ENCODE peak calls at places on chromosomes 16 and 17, in nine cellular contexts. One of them, this sample, is unnamed.

GRCh38 chr17:6107791-6108190 is 37.6 kb downstream of the WSCD1 start:
- DNase-seq in stimulated activated CD8-positive, alpha-beta memory T cell treated with anti-CD3 and anti-CD28 coated beads, Interleukin-12 subunit alpha, Interleukin-12 subunit beta, amount 100 ng/mL, for 4 hours: no peak
- DNase-seq in Caco-2: no peak
- DNase-seq in CD8-positive, alpha-beta T cell: no peak
- DNase-seq in neural crest cell: no peak
- DNase-seq in anterior cingulate cortex: no peak
- DNase-seq in erythroblast: no peak
- DNase-seq in BJ: no peak
- DNase-seq in Calu3: no peak
- DNase-seq in this sample: no peak

GRCh38 chr16:20826039-20826566 is 19.8 kb downstream of the REXO5 start:
- DNase-seq in stimulated activated CD8-positive, alpha-beta memory T cell treated with anti-CD3 and anti-CD28 coated beads, Interleukin-12 subunit alpha, Interleukin-12 subunit beta, amount 100 ng/mL, for 4 hours: no peak
- DNase-seq in Caco-2: no peak
- DNase-seq in CD8-positive, alpha-beta T cell: no peak
- DNase-seq in neural crest cell: no peak
- DNase-seq in anterior cingulate cortex: no peak
- DNase-seq in erythroblast: peak; percentile 93
- DNase-seq in BJ: no peak
- DNase-seq in Calu3: no peak
- DNase-seq in this sample: no peak

GRCh38 chr17:8131844-8132441 is 8.0 kb upstream of the HES7 start:
- DNase-seq in stimulated activated CD8-positive, alpha-beta memory T cell treated with anti-CD3 and anti-CD28 coated beads, Interleukin-12 subunit alpha, Interleukin-12 subunit beta, amount 100 ng/mL, for 4 hours: no peak
- DNase-seq in Caco-2: no peak
- DNase-seq in CD8-positive, alpha-beta T cell: no peak
- DNase-seq in neural crest cell: no peak
- DNase-seq in anterior cingulate cortex: no peak
- DNase-seq in erythroblast: no peak
- DNase-seq in BJ: no peak
- DNase-seq in Calu3: no peak
- DNase-seq in this sample: no peak

GRCh38 chr16:29674188-29674587 is 4.8 kb upstream of the QPRT start:
- DNase-seq in stimulated activated CD8-positive, alpha-beta memory T cell treated with anti-CD3 and anti-CD28 coated beads, Interleukin-12 subunit alpha, Interleukin-12 subunit beta, amount 100 ng/mL, for 4 hours: no peak
- DNase-seq in Caco-2: no peak
- DNase-seq in CD8-positive, alpha-beta T cell: no peak
- DNase-seq in neural crest cell: no peak
- DNase-seq in anterior cingulate cortex: peak; percentile 62
- DNase-seq in erythroblast: no peak
- DNase-seq in BJ: no peak
- DNase-seq in Calu3: no peak
- DNase-seq in this sample: no peak

GRCh38 chr16:88301886-88302285 is 80.9 kb upstream of the ZNF469 start:
- DNase-seq in stimulated activated CD8-positive, alpha-beta memory T cell treated with anti-CD3 and anti-CD28 coated beads, Interleukin-12 subunit alpha, Interleukin-12 subunit beta, amount 100 ng/mL, for 4 hours: no peak
- DNase-seq in Caco-2: no peak
- DNase-seq in CD8-positive, alpha-beta T cell: no peak
- DNase-seq in neural crest cell: no peak
- DNase-seq in anterior cingulate cortex: no peak
- DNase-seq in erythroblast: no peak
- DNase-seq in BJ: no peak
- DNase-seq in Calu3: no peak
- DNase-seq in this sample: no peak

GRCh38 chr17:32278815-32279214 is 13.2 kb downstream of the RHBDL3 start:
- DNase-seq in stimulated activated CD8-positive, alpha-beta memory T cell treated with anti-CD3 and anti-CD28 coated beads, Interleukin-12 subunit alpha, Interleukin-12 subunit beta, amount 100 ng/mL, for 4 hours: no peak
- DNase-seq in Caco-2: no peak
- DNase-seq in CD8-positive, alpha-beta T cell: no peak
- DNase-seq in neural crest cell: no peak
- DNase-seq in anterior cingulate cortex: no peak
- DNase-seq in erythroblast: no peak
- DNase-seq in BJ: no peak
- DNase-seq in Calu3: no peak
- DNase-seq in this sample: no peak

GRCh38 chr17:17790673-17791464 is 45.9 kb downstream of the SREBF1 start:
- DNase-seq in stimulated activated CD8-positive, alpha-beta memory T cell treated with anti-CD3 and anti-CD28 coated beads, Interleukin-12 subunit alpha, Interleukin-12 subunit beta, amount 100 ng/mL, for 4 hours: no peak
- DNase-seq in Caco-2: no peak
- DNase-seq in CD8-positive, alpha-beta T cell: no peak
- DNase-seq in neural crest cell: no peak
- DNase-seq in anterior cingulate cortex: no peak
- DNase-seq in erythroblast: no peak
- DNase-seq in BJ: no peak
- DNase-seq in Calu3: no peak
- DNase-seq in this sample: no peak

GRCh38 chr17:50721194-50722010 is 2.0 kb downstream of the LUC7L3 start:
- DNase-seq in stimulated activated CD8-positive, alpha-beta memory T cell treated with anti-CD3 and anti-CD28 coated beads, Interleukin-12 subunit alpha, Interleukin-12 subunit beta, amount 100 ng/mL, for 4 hours: no peak
- DNase-seq in Caco-2: no peak
- DNase-seq in CD8-positive, alpha-beta T cell: no peak
- DNase-seq in neural crest cell: no peak
- DNase-seq in anterior cingulate cortex: no peak
- DNase-seq in erythroblast: peak; percentile 78
- DNase-seq in BJ: no peak
- DNase-seq in Calu3: no peak
- DNase-seq in this sample: no peak

GRCh38 chr17:46089389-46089965 is 90.4 kb downstream of the STH start:
- DNase-seq in stimulated activated CD8-positive, alpha-beta memory T cell treated with anti-CD3 and anti-CD28 coated beads, Interleukin-12 subunit alpha, Interleukin-12 subunit beta, amount 100 ng/mL, for 4 hours: no peak
- DNase-seq in Caco-2: no peak
- DNase-seq in CD8-positive, alpha-beta T cell: no peak
- DNase-seq in neural crest cell: no peak
- DNase-seq in anterior cingulate cortex: no peak
- DNase-seq in erythroblast: no peak
- DNase-seq in BJ: no peak
- DNase-seq in Calu3: no peak
- DNase-seq in this sample: no peak

GRCh38 chr16:20023190-20023589 is 50.5 kb downstream of the GPR139 start:
- DNase-seq in stimulated activated CD8-positive, alpha-beta memory T cell treated with anti-CD3 and anti-CD28 coated beads, Interleukin-12 subunit alpha, Interleukin-12 subunit beta, amount 100 ng/mL, for 4 hours: no peak
- DNase-seq in Caco-2: no peak
- DNase-seq in CD8-positive, alpha-beta T cell: no peak
- DNase-seq in neural crest cell: peak; percentile 17
- DNase-seq in anterior cingulate cortex: no peak
- DNase-seq in erythroblast: peak; percentile 25
- DNase-seq in BJ: no peak
- DNase-seq in Calu3: peak; percentile 11
- DNase-seq in this sample: no peak

GRCh38 chr17:77332034-77332971 is 191.5 kb downstream of the SEC14L1 start:
- DNase-seq in stimulated activated CD8-positive, alpha-beta memory T cell treated with anti-CD3 and anti-CD28 coated beads, Interleukin-12 subunit alpha, Interleukin-12 subunit beta, amount 100 ng/mL, for 4 hours: no peak
- DNase-seq in Caco-2: no peak
- DNase-seq in CD8-positive, alpha-beta T cell: peak; percentile 39
- DNase-seq in neural crest cell: no peak
- DNase-seq in anterior cingulate cortex: no peak
- DNase-seq in erythroblast: no peak
- DNase-seq in BJ: no peak
- DNase-seq in Calu3: no peak
- DNase-seq in this sample: no peak

GRCh38 chr16:76598498-76598897 is 321.3 kb downstream of the CNTNAP4 start:
- DNase-seq in stimulated activated CD8-positive, alpha-beta memory T cell treated with anti-CD3 and anti-CD28 coated beads, Interleukin-12 subunit alpha, Interleukin-12 subunit beta, amount 100 ng/mL, for 4 hours: no peak
- DNase-seq in Caco-2: no peak
- DNase-seq in CD8-positive, alpha-beta T cell: no peak
- DNase-seq in neural crest cell: no peak
- DNase-seq in anterior cingulate cortex: no peak
- DNase-seq in erythroblast: no peak
- DNase-seq in BJ: no peak
- DNase-seq in Calu3: no peak
- DNase-seq in this sample: no peak

GRCh38 chr16:85878875-85879274 is 20.1 kb upstream of the IRF8 start:
- DNase-seq in stimulated activated CD8-positive, alpha-beta memory T cell treated with anti-CD3 and anti-CD28 coated beads, Interleukin-12 subunit alpha, Interleukin-12 subunit beta, amount 100 ng/mL, for 4 hours: no peak
- DNase-seq in Caco-2: peak; percentile 56
- DNase-seq in CD8-positive, alpha-beta T cell: no peak
- DNase-seq in neural crest cell: no peak
- DNase-seq in anterior cingulate cortex: no peak
- DNase-seq in erythroblast: no peak
- DNase-seq in BJ: peak; percentile 40
- DNase-seq in Calu3: peak; percentile 74
- DNase-seq in this sample: no peak

GRCh38 chr17:44931376-44931775 is 16.1 kb upstream of the GFAP start:
- DNase-seq in stimulated activated CD8-positive, alpha-beta memory T cell treated with anti-CD3 and anti-CD28 coated beads, Interleukin-12 subunit alpha, Interleukin-12 subunit beta, amount 100 ng/mL, for 4 hours: no peak
- DNase-seq in Caco-2: peak; percentile 18
- DNase-seq in CD8-positive, alpha-beta T cell: no peak
- DNase-seq in neural crest cell: no peak
- DNase-seq in anterior cingulate cortex: no peak
- DNase-seq in erythroblast: no peak
- DNase-seq in BJ: no peak
- DNase-seq in Calu3: no peak
- DNase-seq in this sample: no peak

GRCh38 chr16:27486760-27487159 is 63.0 kb downstream of the GTF3C1 start:
- DNase-seq in stimulated activated CD8-positive, alpha-beta memory T cell treated with anti-CD3 and anti-CD28 coated beads, Interleukin-12 subunit alpha, Interleukin-12 subunit beta, amount 100 ng/mL, for 4 hours: no peak
- DNase-seq in Caco-2: no peak
- DNase-seq in CD8-positive, alpha-beta T cell: no peak
- DNase-seq in neural crest cell: no peak
- DNase-seq in anterior cingulate cortex: no peak
- DNase-seq in erythroblast: no peak
- DNase-seq in BJ: no peak
- DNase-seq in Calu3: no peak
- DNase-seq in this sample: no peak

GRCh38 chr16:67649494-67649931 is 4.6 kb downstream of the CARMIL2 start:
- DNase-seq in stimulated activated CD8-positive, alpha-beta memory T cell treated with anti-CD3 and anti-CD28 coated beads, Interleukin-12 subunit alpha, Interleukin-12 subunit beta, amount 100 ng/mL, for 4 hours: no peak
- DNase-seq in Caco-2: no peak
- DNase-seq in CD8-positive, alpha-beta T cell: peak; percentile 3
- DNase-seq in neural crest cell: no peak
- DNase-seq in anterior cingulate cortex: no peak
- DNase-seq in erythroblast: no peak
- DNase-seq in BJ: no peak
- DNase-seq in Calu3: no peak
- DNase-seq in this sample: no peak

GRCh38 chr17:69672924-69673323 is 258.4 kb downstream of the MAP2K6 start:
- DNase-seq in stimulated activated CD8-positive, alpha-beta memory T cell treated with anti-CD3 and anti-CD28 coated beads, Interleukin-12 subunit alpha, Interleukin-12 subunit beta, amount 100 ng/mL, for 4 hours: no peak
- DNase-seq in Caco-2: no peak
- DNase-seq in CD8-positive, alpha-beta T cell: no peak
- DNase-seq in neural crest cell: no peak
- DNase-seq in anterior cingulate cortex: no peak
- DNase-seq in erythroblast: no peak
- DNase-seq in BJ: peak; percentile 16
- DNase-seq in Calu3: no peak
- DNase-seq in this sample: no peak

GRCh38 chr17:44187131-44187899 is 543 bp downstream of the TMUB2 start:
- DNase-seq in stimulated activated CD8-positive, alpha-beta memory T cell treated with anti-CD3 and anti-CD28 coated beads, Interleukin-12 subunit alpha, Interleukin-12 subunit beta, amount 100 ng/mL, for 4 hours: no peak
- DNase-seq in Caco-2: no peak
- DNase-seq in CD8-positive, alpha-beta T cell: no peak
- DNase-seq in neural crest cell: no peak
- DNase-seq in anterior cingulate cortex: no peak
- DNase-seq in erythroblast: peak; percentile 76
- DNase-seq in BJ: no peak
- DNase-seq in Calu3: no peak
- DNase-seq in this sample: no peak

GRCh38 chr16:10552998-10553491 is 27.4 kb downstream of the EMP2 start:
- DNase-seq in stimulated activated CD8-positive, alpha-beta memory T cell treated with anti-CD3 and anti-CD28 coated beads, Interleukin-12 subunit alpha, Interleukin-12 subunit beta, amount 100 ng/mL, for 4 hours: peak; percentile 19
- DNase-seq in Caco-2: no peak
- DNase-seq in CD8-positive, alpha-beta T cell: peak; percentile 38
- DNase-seq in neural crest cell: no peak
- DNase-seq in anterior cingulate cortex: no peak
- DNase-seq in erythroblast: peak; percentile 17
- DNase-seq in BJ: no peak
- DNase-seq in Calu3: no peak
- DNase-seq in this sample: no peak

GRCh38 chr17:9218911-9219310 is 197.6 kb downstream of the NTN1 start:
- DNase-seq in stimulated activated CD8-positive, alpha-beta memory T cell treated with anti-CD3 and anti-CD28 coated beads, Interleukin-12 subunit alpha, Interleukin-12 subunit beta, amount 100 ng/mL, for 4 hours: no peak
- DNase-seq in Caco-2: no peak
- DNase-seq in CD8-positive, alpha-beta T cell: no peak
- DNase-seq in neural crest cell: no peak
- DNase-seq in anterior cingulate cortex: no peak
- DNase-seq in erythroblast: no peak
- DNase-seq in BJ: no peak
- DNase-seq in Calu3: no peak
- DNase-seq in this sample: no peak

GRCh38 chr17:77704048-77704815 is 254.3 kb upstream of the TNRC6C start:
- DNase-seq in stimulated activated CD8-positive, alpha-beta memory T cell treated with anti-CD3 and anti-CD28 coated beads, Interleukin-12 subunit alpha, Interleukin-12 subunit beta, amount 100 ng/mL, for 4 hours: no peak
- DNase-seq in Caco-2: no peak
- DNase-seq in CD8-positive, alpha-beta T cell: no peak
- DNase-seq in neural crest cell: no peak
- DNase-seq in anterior cingulate cortex: no peak
- DNase-seq in erythroblast: no peak
- DNase-seq in BJ: no peak
- DNase-seq in Calu3: no peak
- DNase-seq in this sample: no peak

GRCh38 chr16:15608398-15609285 is 34.3 kb downstream of the MARF1 start:
- DNase-seq in stimulated activated CD8-positive, alpha-beta memory T cell treated with anti-CD3 and anti-CD28 coated beads, Interleukin-12 subunit alpha, Interleukin-12 subunit beta, amount 100 ng/mL, for 4 hours: no peak
- DNase-seq in Caco-2: no peak
- DNase-seq in CD8-positive, alpha-beta T cell: no peak
- DNase-seq in neural crest cell: no peak
- DNase-seq in anterior cingulate cortex: no peak
- DNase-seq in erythroblast: no peak
- DNase-seq in BJ: no peak
- DNase-seq in Calu3: no peak
- DNase-seq in this sample: no peak

GRCh38 chr16:1335996-1336395 is 2.6 kb downstream of the BAIAP3 start:
- DNase-seq in stimulated activated CD8-positive, alpha-beta memory T cell treated with anti-CD3 and anti-CD28 coated beads, Interleukin-12 subunit alpha, Interleukin-12 subunit beta, amount 100 ng/mL, for 4 hours: no peak
- DNase-seq in Caco-2: no peak
- DNase-seq in CD8-positive, alpha-beta T cell: no peak
- DNase-seq in neural crest cell: peak; percentile 58
- DNase-seq in anterior cingulate cortex: peak; percentile 37
- DNase-seq in erythroblast: no peak
- DNase-seq in BJ: no peak
- DNase-seq in Calu3: no peak
- DNase-seq in this sample: no peak

GRCh38 chr17:58165981-58166380 is 801 bp upstream of the OR4D2 start:
- DNase-seq in stimulated activated CD8-positive, alpha-beta memory T cell treated with anti-CD3 and anti-CD28 coated beads, Interleukin-12 subunit alpha, Interleukin-12 subunit beta, amount 100 ng/mL, for 4 hours: no peak
- DNase-seq in Caco-2: no peak
- DNase-seq in CD8-positive, alpha-beta T cell: no peak
- DNase-seq in neural crest cell: no peak
- DNase-seq in anterior cingulate cortex: no peak
- DNase-seq in erythroblast: no peak
- DNase-seq in BJ: no peak
- DNase-seq in Calu3: no peak
- DNase-seq in this sample: no peak

GRCh38 chr16:84423416-84423837 is 55.1 kb downstream of the ATP2C2 start:
- DNase-seq in stimulated activated CD8-positive, alpha-beta memory T cell treated with anti-CD3 and anti-CD28 coated beads, Interleukin-12 subunit alpha, Interleukin-12 subunit beta, amount 100 ng/mL, for 4 hours: no peak
- DNase-seq in Caco-2: peak; percentile 58
- DNase-seq in CD8-positive, alpha-beta T cell: no peak
- DNase-seq in neural crest cell: no peak
- DNase-seq in anterior cingulate cortex: no peak
- DNase-seq in erythroblast: peak; percentile 44
- DNase-seq in BJ: no peak
- DNase-seq in Calu3: no peak
- DNase-seq in this sample: no peak